ENCODE peak calls at places on chromosome 10, in four cellular contexts. T is HepG2, Z is WTC11, M is K562. W is an unnamed sample.

GRCh38 chr10:5530846-5531557 is 6.2 kb downstream of the CALML3 start:
- DNase-seq in T (no peak), Z (peak), M (no peak), W (no peak)

GRCh38 chr10:8444630-8445029 is 390.1 kb downstream of the GATA3 start:
- DNase-seq in T (no peak), Z (peak), M (no peak), W (no peak)

GRCh38 chr10:97380513-97380912 is 20.6 kb downstream of the RRP12 start:
- DNase-seq in T (no peak), Z (no peak), M (no peak), W (no peak)

GRCh38 chr10:60172363-60172990 is 217.2 kb downstream of the ANK3 start:
- DNase-seq in T (no peak), Z (no peak), M (no peak), W (no peak)

GRCh38 chr10:96587255-96588059 is 645 bp upstream of the TM9SF3 start:
- DNase-seq in T (peak), Z (no peak), M (no peak), W (peak)

GRCh38 chr10:505459-505858 is 184.0 kb downstream of the DIP2C start:
- DNase-seq in T (no peak), Z (no peak), M (no peak), W (no peak)

GRCh38 chr10:103645141-103646054 is 151.9 kb downstream of the NEURL1 start:
- DNase-seq in T (peak), Z (no peak), M (no peak), W (no peak)

GRCh38 chr10:91210014-91210413 is 10.4 kb upstream of the PCGF5 start:
- DNase-seq in T (no peak), Z (no peak), M (no peak), W (no peak)

GRCh38 chr10:81708946-81709345 is 166.0 kb upstream of the NRG3 start:
- DNase-seq in T (no peak), Z (no peak), M (no peak), W (no peak)

GRCh38 chr10:11249134-11249533 is 231.5 kb downstream of the CELF2 start:
- DNase-seq in T (no peak), Z (no peak), M (no peak), W (no peak)

GRCh38 chr10:132764108-132764507 is 21.8 kb downstream of the NKX6-2 start:
- DNase-seq in T (no peak), Z (no peak), M (no peak), W (no peak)

GRCh38 chr10:76902949-76903348 is 734.7 kb downstream of the KCNMA1 start:
- DNase-seq in T (no peak), Z (peak), M (no peak), W (peak)

GRCh38 chr10:9786101-9786500 is 1231.6 kb upstream of the CELF2 start:
- DNase-seq in T (no peak), Z (no peak), M (no peak), W (no peak)

GRCh38 chr10:117983961-117984360 is 62.8 kb downstream of the RAB11FIP2 start:
- DNase-seq in T (no peak), Z (no peak), M (no peak), W (no peak)

GRCh38 chr10:76632158-76633051 is 1005.2 kb downstream of the KCNMA1 start:
- DNase-seq in T (no peak), Z (peak), M (no peak), W (peak)

GRCh38 chr10:108187396-108188012 is 1023.0 kb upstream of the SORCS1 start:
- DNase-seq in T (no peak), Z (no peak), M (no peak), W (no peak)

GRCh38 chr10:17062009-17062408 is 67.6 kb downstream of the CUBN start:
- DNase-seq in T (no peak), Z (no peak), M (no peak), W (peak)

GRCh38 chr10:89280501-89280900 is 21.3 kb upstream of the IFIT2 start:
- DNase-seq in T (no peak), Z (no peak), M (no peak), W (no peak)

GRCh38 chr10:4848341-4849041 is 22.5 kb downstream of the AKR1E2 start:
- DNase-seq in T (no peak), Z (no peak), M (peak), W (peak)

GRCh38 chr10:23449677-23450220 is 10.9 kb downstream of the OTUD1 start:
- DNase-seq in T (no peak), Z (no peak), M (no peak), W (no peak)

GRCh38 chr10:23448323-23448722 is 9.4 kb downstream of the OTUD1 start:
- DNase-seq in T (no peak), Z (no peak), M (no peak), W (no peak)

GRCh38 chr10:23448802-23449570 is 10.1 kb downstream of the OTUD1 start:
- DNase-seq in T (no peak), Z (no peak), M (no peak), W (no peak)

GRCh38 chr10:23453465-23453864 is 14.6 kb downstream of the OTUD1 start:
- DNase-seq in T (no peak), Z (no peak), M (no peak), W (no peak)

DNA sequence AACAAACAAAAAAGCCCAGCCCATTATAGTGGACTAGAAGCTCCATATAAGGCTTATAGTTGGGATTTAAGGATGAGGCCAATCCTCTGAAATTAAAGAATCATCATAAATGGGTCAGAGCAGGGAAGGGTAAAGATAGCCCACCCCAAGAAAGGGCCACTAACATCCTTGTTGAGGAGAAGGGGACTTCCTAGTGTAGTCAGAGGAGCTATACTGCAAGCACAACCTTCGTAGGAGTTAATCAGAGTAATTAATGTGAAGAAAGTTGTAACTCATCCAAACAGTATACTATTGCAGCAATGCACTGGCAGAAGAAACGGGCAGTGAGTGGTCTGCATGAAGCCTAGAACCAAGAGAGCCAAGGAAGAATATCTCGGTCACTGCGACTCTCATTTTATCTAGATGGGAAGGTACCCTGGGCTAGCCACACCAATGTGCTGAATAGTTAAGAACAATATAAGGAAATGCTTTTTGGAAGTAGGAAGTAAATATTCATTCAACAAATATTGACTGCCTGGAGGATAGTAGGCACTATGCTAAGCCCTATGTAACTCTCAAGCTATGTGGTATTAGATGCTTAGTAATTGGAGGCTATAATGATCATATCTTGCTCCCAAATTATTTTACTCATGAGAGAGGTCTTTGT is 13.3 kb downstream of the OTUD1 start:
- DNase-seq in T (no peak), Z (no peak), M (no peak), W (no peak)
- TF ChIP-seq NR3C1 in T (no peak), Z (no peak), M (no peak), W (no peak)

DNA sequence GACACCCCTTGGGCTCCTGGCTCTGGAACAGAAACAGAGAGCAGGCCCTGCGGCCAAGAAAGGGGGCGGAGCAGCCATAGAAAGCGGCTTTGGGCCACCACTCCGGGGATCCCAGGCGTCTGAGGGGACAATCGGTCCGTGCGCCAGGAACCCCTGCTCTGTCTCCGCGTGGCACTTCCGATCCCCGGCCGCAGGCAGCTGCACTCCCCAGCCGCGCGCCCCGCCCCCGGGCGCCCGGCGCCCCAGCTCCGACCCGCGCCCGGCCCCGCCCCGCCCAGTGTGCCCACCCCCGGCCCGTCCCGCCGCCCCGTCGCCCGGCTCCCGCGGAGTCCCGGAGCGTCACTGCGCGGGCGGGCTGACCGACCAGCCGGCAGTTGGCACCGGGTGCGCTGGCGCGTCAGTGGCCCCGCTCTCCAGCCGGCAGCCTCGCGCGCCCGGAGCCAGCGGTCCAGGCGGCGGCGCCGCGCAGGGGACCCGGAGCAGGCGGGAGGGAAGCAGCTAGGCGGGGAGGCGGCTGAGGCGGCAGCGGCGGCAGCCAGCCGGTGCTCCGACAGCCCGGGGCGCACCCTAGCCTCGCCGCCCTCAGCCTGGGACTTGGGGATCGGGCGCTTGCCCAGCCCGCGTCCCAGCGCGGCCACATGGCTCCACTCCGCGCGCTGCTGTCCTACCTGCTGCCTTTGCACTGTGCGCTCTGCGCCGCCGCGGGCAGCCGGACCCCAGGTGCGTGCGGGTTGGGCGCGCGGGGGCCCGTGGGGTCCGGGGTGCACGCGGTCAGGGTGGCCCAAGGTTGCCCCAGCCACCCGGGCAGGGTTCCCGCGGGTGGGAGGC is at the start of gene ADAMTS14:
- DNase-seq in T (no peak), Z (peak), M (peak), W (peak)
- TF ChIP-seq NR3C1 in T (no peak), Z (no peak), M (no peak), W (no peak)

GRCh38 chr10:124213881-124214523 is 120.6 kb upstream of the CHST15 start:
- DNase-seq in T (no peak), Z (no peak), M (no peak), W (no peak)

GRCh38 chr10:124213471-124213870 is 120.1 kb upstream of the CHST15 start:
- DNase-seq in T (no peak), Z (no peak), M (no peak), W (no peak)

GRCh38 chr10:124217031-124217430 is 123.6 kb upstream of the CHST15 start:
- DNase-seq in T (no peak), Z (no peak), M (no peak), W (no peak)

GRCh38 chr10:124212702-124213101 is 119.3 kb upstream of the CHST15 start:
- DNase-seq in T (no peak), Z (no peak), M (no peak), W (no peak)

DNA sequence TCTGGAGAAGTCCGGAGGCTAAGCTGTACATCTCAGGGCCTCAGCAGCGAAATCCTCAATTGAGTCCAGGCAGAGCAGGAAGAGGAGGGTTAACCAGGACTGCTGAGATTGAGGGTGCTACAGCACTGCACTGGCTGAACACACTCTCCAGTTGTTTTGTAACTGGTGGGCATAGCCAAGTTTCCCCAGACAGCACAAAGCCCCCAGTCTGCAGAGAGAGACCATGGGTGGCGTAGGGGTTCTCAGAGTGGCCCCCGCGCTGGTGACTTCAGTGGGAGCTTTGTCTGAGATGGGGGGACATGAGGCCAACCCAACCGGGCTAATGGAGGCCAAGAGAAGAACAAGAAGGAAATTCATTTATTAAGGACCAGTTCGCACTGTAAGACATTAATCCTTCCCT is 121.2 kb upstream of the CHST15 start:
- DNase-seq in T (no peak), Z (no peak), M (no peak), W (no peak)
- TF ChIP-seq NR3C1 in T (no peak), Z (no peak), M (no peak), W (no peak)

DNA sequence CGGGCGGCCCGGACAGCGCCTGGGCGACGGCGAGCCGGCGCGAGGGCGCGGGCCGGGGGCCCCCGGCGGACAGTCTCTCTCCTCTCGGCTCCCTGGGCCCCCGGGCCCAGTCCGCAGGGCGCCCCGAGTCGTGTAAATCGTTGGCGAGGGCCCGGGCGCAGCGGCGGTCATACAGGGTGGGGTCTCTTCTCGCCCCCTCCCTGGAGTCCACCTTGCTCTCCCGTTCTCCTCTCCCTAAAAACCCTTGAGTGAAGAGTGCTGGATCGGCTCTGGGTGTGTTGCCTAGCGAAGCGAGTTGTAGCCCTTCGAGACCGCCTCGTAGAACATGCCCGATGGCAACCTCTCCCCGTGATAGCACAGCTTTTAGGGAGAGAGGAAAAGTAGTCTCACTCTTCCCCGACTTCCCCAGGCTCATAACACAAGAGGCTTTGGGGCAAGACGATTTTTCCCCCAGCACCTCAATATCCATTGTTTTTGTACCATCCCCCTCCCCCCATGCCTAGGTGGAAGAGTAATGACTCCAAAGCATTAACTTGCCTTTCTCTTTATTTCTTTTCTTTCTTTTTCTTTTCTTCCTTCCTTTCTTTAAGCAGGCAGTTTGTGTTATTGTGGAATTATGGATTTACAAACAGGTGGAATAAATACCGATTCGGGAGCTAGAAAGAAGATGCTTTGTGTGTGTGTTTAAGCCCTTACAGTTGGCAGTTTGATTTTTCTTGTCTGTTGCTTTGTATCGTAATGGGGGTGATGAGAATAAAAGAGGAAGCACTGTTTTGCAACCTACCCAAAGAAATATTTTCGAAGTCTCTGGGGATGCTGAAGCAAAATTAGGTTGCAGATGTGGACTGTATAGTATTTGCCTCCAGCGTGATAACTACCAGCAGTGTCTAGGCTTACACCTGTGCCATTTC is 822 bp downstream of the SHOC2 start:
- DNase-seq in T (no peak), Z (peak), M (peak), W (no peak)
- TF ChIP-seq NR3C1 in T (no peak), Z (no peak), M (no peak), W (no peak)

DNA sequence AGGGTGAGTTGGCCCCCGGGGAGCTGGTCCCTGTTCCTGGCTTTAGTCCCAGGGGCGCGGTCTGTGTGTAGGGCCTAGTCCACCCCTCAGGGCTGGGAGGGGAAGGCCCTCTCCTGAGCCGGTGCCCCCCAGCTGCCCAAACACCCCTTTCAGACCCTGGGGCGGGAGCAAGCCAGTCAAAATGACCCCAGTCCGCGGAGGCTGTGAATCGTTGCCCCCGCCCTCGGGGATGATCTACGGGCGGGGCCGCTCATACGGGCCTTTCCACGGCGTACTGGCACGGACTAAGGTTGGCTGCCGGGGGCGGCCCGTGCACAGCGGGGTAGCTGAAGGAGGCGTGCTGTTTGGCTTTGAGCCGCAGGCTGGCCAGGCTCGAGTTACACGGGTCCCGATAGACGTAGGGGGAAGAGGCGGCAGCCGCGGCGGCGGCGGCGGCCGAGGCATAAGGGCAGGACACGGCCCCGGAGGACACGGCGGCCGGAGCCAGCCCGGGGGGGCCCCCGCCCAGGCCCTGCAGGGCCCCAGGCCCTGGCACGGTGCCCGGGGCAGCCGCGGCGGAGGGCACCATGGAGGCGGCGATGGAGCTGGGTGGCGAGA is 4.3 kb downstream of the ELOVL3 start:
- DNase-seq in T (no peak), Z (peak), M (peak), W (peak)
- TF ChIP-seq NR3C1 in T (no peak), Z (no peak), M (no peak), W (no peak)

GRCh38 chr10:71383972-71384687 is 12.6 kb upstream of the CDH23 start:
- DNase-seq in T (peak), Z (peak), M (peak), W (peak)

GRCh38 chr10:71381611-71382010 is 15.1 kb upstream of the CDH23 start:
- DNase-seq in T (no peak), Z (no peak), M (no peak), W (no peak)

GRCh38 chr10:71382028-71382427 is 14.7 kb upstream of the CDH23 start:
- DNase-seq in T (no peak), Z (no peak), M (no peak), W (no peak)

GRCh38 chr10:71380841-71381240 is 15.9 kb upstream of the CDH23 start:
- DNase-seq in T (no peak), Z (no peak), M (no peak), W (no peak)

DNA sequence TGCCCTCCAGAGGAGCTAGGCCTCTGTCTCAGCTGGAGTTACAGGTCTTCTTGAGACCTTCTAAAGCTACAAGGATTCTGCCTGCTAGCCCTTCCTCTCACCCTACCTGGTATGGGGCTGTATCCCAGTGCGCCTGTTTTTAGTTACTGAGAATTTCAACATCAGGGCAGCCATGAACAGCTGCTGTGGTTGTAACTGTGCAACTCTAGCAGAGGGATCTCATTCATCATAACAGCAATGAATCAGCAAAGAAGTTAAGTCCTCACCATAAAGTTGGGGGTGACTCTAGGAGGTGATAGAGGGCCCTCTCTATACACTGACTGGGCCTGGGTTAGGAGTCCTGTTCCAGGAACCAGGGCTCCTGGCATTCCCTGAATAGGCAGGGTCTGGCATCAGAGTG is 14.0 kb upstream of the CDH23 start:
- DNase-seq in T (no peak), Z (no peak), M (peak), W (no peak)
- TF ChIP-seq NR3C1 in T (no peak), Z (no peak), M (no peak), W (no peak)

GRCh38 chr10:2921956-2922680 is 145.2 kb upstream of the PFKP start:
- DNase-seq in T (no peak), Z (no peak), M (no peak), W (peak)

GRCh38 chr10:2926918-2927660 is 140.3 kb upstream of the PFKP start:
- DNase-seq in T (no peak), Z (no peak), M (no peak), W (no peak)

GRCh38 chr10:2924425-2924824 is 142.9 kb upstream of the PFKP start:
- DNase-seq in T (no peak), Z (no peak), M (no peak), W (no peak)

GRCh38 chr10:2928219-2928840 is 139.0 kb upstream of the PFKP start:
- DNase-seq in T (peak), Z (peak), M (peak), W (peak)

DNA sequence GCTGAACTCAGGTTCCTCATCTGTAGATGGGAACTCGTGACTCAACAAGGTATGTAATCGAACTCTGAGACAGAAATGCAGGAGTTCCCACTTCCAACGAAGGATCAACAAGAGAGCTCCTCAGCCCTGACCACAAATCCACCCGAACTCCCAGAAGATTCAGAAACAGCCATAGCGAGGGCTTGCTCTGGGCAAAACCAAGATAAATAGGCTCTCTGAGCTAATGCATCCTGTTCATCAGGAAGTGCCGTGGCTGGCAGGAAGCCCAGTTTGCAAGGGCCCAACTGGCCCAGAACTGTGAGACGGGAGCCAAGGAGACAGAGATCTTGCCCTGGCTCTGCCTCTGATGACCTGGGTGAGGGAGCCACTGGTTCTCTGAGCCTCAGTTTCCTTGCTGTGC is 141.7 kb upstream of the PFKP start:
- DNase-seq in T (no peak), Z (no peak), M (no peak), W (no peak)
- TF ChIP-seq NR3C1 in T (no peak), Z (no peak), M (no peak), W (no peak)